ENCODE peak calls at places on chromosomes 1 and 21, in five cellular contexts. L, R, Z, A and K are unnamed samples. For H3K27me3 and H3K36me3, the result is how much of the 10 kb centered on the place peaks cover.

GRCh38 chr1:64236584-64236983 is 33.2 kb downstream of the UBE2U start:
- DNase-seq in A (no peak), L (no peak), Z (no peak), R (no peak), K (no peak)

GRCh38 chr1:211571998-211572397 is 7.0 kb downstream of the SLC30A1 start:
- DNase-seq in A (no peak), R (no peak), L (no peak), Z (no peak), K (no peak)

GRCh38 chr1:160115545-160116276 is at the start of gene ATP1A2:
- DNase-seq in L (no peak), A (no peak), Z (no peak), R (no peak), K (no peak)

GRCh38 chr1:230982698-230983097 is 3.8 kb downstream of the ARV1 start:
- DNase-seq in Z (no peak), A (no peak), R (peak), L (no peak), K (no peak)

GRCh38 chr1:17401841-17402240 is 29.8 kb downstream of the PADI6 start:
- DNase-seq in Z (no peak), R (no peak), A (no peak), L (no peak), K (no peak)

GRCh38 chr1:26994020-26994745 is 691 bp downstream of the TRNP1 start:
- DNase-seq in Z (no peak), A (no peak), R (peak), L (no peak), K (no peak)

GRCh38 chr1:85087659-85088407 is 39.5 kb upstream of the MCOLN3 start:
- DNase-seq in L (no peak), Z (no peak), A (no peak), R (no peak), K (no peak)

GRCh38 chr1:73898540-73898939 is 299.4 kb downstream of the LRRIQ3 start:
- DNase-seq in Z (no peak), R (no peak), L (no peak), A (no peak), K (no peak)

GRCh38 chr21:17780539-17780938 is 38.6 kb downstream of the C21orf91 start:
- DNase-seq in L (no peak), A (peak), Z (no peak), R (no peak), K (peak)

GRCh38 chr1:45518910-45519309 is 2.8 kb downstream of the PRDX1 start:
- DNase-seq in R (no peak), Z (no peak), A (no peak), L (no peak), K (no peak)

GRCh38 chr1:84742653-84743052 is 52.4 kb upstream of the SSX2IP start:
- DNase-seq in R (no peak), A (no peak), L (no peak), Z (no peak), K (no peak)

GRCh38 chr1:92356956-92357355 is 58.1 kb downstream of the RPAP2 start:
- DNase-seq in R (peak), A (no peak), Z (no peak), L (no peak), K (peak)

GRCh38 chr1:42953182-42954180 is 5.2 kb downstream of the SLC2A1 start:
- DNase-seq in L (no peak), R (no peak), A (no peak), Z (no peak), K (no peak)

GRCh38 chr1:188706742-188707141 is 1770.9 kb downstream of the BRINP3 start:
- DNase-seq in L (no peak), Z (no peak), R (peak), A (no peak), K (no peak)

GRCh38 chr1:36411674-36412648 is 14.3 kb upstream of the LSM10 start:
- DNase-seq in A (peak), L (no peak), R (no peak), Z (no peak), K (peak)

GRCh38 chr1:19163261-19163660 is 46.8 kb downstream of the UBR4 start:
- DNase-seq in L (no peak), A (no peak), R (peak), Z (no peak), K (no peak)

GRCh38 chr1:33055210-33055991 is 18.7 kb upstream of the AK2 start:
- DNase-seq in A (peak), L (peak), Z (peak), R (peak), K (peak)

GRCh38 chr1:231075497-231075896 is 35.4 kb upstream of the FAM89A start:
- DNase-seq in L (no peak), Z (no peak), A (no peak), R (no peak), K (no peak)

GRCh38 chr1:172040466-172040865 is 199.2 kb downstream of the DNM3 start:
- DNase-seq in R (peak), A (no peak), L (no peak), Z (no peak), K (peak)

GRCh38 chr1:91526496-91526895 is 25.8 kb downstream of the CDC7 start:
- DNase-seq in A (no peak), Z (no peak), R (no peak), L (no peak), K (no peak)

DNA sequence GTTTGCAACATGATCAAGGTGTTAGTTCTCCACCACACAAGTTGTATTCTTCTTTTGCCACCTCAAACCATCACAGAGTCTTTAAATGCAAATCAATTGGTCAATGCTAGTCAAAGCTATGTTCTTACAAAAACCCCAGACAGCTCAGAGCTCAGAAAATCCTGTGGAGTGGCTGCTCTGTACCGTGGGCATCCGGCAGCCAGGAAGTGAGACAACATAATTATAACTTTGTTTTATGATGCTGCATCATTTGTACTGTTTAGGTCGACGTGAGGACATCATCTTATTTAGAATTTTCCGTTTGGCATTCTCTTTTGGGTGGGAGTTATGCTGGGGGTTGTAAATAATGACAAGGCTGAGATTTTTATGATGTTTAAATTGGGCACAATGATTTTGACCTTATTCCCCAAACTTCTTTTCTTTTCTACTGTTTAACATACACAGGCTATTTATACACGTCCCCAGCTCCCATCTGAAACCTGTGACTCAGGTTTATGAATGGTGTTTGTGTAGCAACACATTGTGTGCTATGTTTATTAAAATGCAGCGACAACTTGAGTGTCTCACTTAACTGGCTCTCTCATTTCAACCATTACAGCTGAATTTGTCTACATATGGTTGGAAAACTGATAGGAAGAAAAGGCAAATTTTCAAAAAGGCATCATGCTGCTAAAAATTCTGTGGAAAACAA is 124.0 kb downstream of the CNIH3 start:
- DNase-seq in L (no peak), Z (no peak), R (no peak), A (no peak), K (no peak)
- H3K27me3 ChIP-seq in L (under half), Z (under half), R (under half), A (under half), K (under half)

GRCh38 chr1:22637952-22638445 is 1.6 kb downstream of the C1QA start:
- DNase-seq in A (no peak), R (no peak), Z (no peak), L (no peak), K (no peak)
- H3K36me3 ChIP-seq in A (under half), R (under half), Z (under half), L (under half), K (under half)

DNA sequence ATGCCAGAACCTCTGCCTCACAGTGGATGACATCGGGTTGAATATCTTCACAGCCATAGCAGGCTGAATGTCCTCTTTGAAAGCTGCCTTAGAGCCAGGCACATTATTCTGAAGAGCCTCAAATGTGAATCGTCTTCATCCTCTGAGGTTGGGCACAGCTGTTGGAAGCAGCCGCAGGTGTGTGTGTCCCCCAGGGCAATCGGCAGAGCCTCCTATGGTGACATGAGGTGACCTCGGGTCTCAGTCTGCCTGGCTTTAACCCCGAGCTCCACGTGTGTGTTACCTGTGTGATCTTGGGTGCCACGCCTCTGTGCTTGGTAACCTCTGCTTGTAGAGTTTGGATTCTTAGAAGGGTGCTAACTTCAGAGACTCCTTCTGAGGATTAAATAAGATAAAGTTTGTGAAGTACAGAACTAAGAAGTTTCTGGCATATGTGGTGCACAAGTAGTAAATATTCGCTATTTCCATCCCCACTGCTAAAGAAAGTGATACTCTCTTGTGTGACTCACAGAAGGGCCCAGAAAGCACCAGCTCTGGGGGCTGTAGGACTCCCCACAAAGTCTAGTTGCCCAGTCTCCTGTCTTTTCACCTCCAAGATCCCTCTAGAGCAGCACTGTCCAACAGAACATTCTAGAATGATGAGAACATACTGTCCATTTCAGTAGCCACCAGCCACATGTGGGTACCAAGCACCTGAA is 500.9 kb downstream of the NPHP4 start:
- DNase-seq in R (no peak), L (no peak), Z (no peak), A (no peak), K (no peak)
- H3K27me3 ChIP-seq in R (under half), L (under half), Z (under half), A (under half), K (half or more)

DNA sequence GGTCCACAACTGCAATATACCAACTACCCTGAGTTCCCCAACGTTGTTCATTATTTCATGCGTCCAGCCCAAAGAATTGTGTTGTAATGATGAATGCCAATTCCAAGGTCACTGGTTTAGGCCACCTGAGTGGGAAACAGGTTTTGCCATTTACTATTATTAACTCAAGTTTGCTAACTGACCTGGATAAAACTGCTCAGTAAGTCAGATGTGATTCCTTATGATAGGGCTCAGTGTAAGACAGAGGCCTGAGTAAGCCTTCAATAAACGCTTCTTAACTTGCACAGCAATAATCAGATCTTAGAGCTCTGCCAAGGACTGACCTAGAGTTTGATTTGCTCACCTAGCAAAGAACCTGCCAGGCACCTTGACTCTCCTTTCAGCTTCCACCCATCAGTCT is 10.0 kb downstream of the PUM1 start:
- DNase-seq in Z (no peak), R (no peak), L (no peak), A (no peak), K (no peak)
- H3K36me3 ChIP-seq in Z (half or more), R (under half), L (under half), A (under half), K (half or more)